ENCODE peak calls at places on chromosome 15, in ten cellular contexts. One of them, this sample, is unnamed.

GRCh38 chr15:83290236-83290635 is 5.8 kb upstream of the BNC1 start:
- DNase-seq in frontal cortex: no peak
- DNase-seq in stimulated activated naive CD4-positive, alpha-beta T cell treated with Interleukin-2 at 50 U/mL for 16 hours: no peak
- DNase-seq in GM23338: peak
- DNase-seq in upper lobe of right lung: no peak
- DNase-seq in amniotic epithelial cell: no peak
- DNase-seq in GM23248: no peak
- DNase-seq in fibroblast of pulmonary artery: no peak
- DNase-seq in PC-9: no peak
- DNase-seq in neuronal stem cell: no peak
- DNase-seq in this sample: no peak

GRCh38 chr15:42094512-42094963 is at the start of gene PLA2G4D:
- DNase-seq in PC-9: peak
- DNase-seq in stimulated activated naive CD4-positive, alpha-beta T cell treated with Interleukin-2 at 50 U/mL for 16 hours: no peak
- DNase-seq in fibroblast of pulmonary artery: no peak
- DNase-seq in GM23248: no peak
- DNase-seq in neuronal stem cell: no peak
- DNase-seq in frontal cortex: no peak
- DNase-seq in amniotic epithelial cell: no peak
- DNase-seq in GM23338: no peak
- DNase-seq in upper lobe of right lung: peak
- DNase-seq in this sample: no peak

GRCh38 chr15:77030928-77031375 is 36.0 kb downstream of the PSTPIP1 start:
- DNase-seq in frontal cortex: no peak
- DNase-seq in GM23338: no peak
- DNase-seq in PC-9: no peak
- DNase-seq in neuronal stem cell: no peak
- DNase-seq in fibroblast of pulmonary artery: no peak
- DNase-seq in stimulated activated naive CD4-positive, alpha-beta T cell treated with Interleukin-2 at 50 U/mL for 16 hours: no peak
- DNase-seq in GM23248: no peak
- DNase-seq in amniotic epithelial cell: no peak
- DNase-seq in upper lobe of right lung: peak
- DNase-seq in this sample: no peak

GRCh38 chr15:45099549-45100165 is 14.3 kb downstream of the DUOX2 start:
- DNase-seq in fibroblast of pulmonary artery: no peak
- DNase-seq in PC-9: no peak
- DNase-seq in GM23248: no peak
- DNase-seq in stimulated activated naive CD4-positive, alpha-beta T cell treated with Interleukin-2 at 50 U/mL for 16 hours: no peak
- DNase-seq in GM23338: no peak
- DNase-seq in amniotic epithelial cell: no peak
- DNase-seq in upper lobe of right lung: peak
- DNase-seq in neuronal stem cell: no peak
- DNase-seq in frontal cortex: no peak
- DNase-seq in this sample: no peak

GRCh38 chr15:88498991-88499390 is 31.5 kb downstream of the MRPS11 start:
- DNase-seq in GM23248: no peak
- DNase-seq in GM23338: no peak
- DNase-seq in fibroblast of pulmonary artery: no peak
- DNase-seq in stimulated activated naive CD4-positive, alpha-beta T cell treated with Interleukin-2 at 50 U/mL for 16 hours: no peak
- DNase-seq in PC-9: no peak
- DNase-seq in neuronal stem cell: no peak
- DNase-seq in upper lobe of right lung: no peak
- DNase-seq in amniotic epithelial cell: no peak
- DNase-seq in frontal cortex: no peak
- DNase-seq in this sample: no peak

GRCh38 chr15:82177291-82178010 is 85.1 kb downstream of the EFL1 start:
- DNase-seq in amniotic epithelial cell: peak
- DNase-seq in neuronal stem cell: no peak
- DNase-seq in PC-9: no peak
- DNase-seq in upper lobe of right lung: no peak
- DNase-seq in GM23248: peak
- DNase-seq in fibroblast of pulmonary artery: peak
- DNase-seq in frontal cortex: no peak
- DNase-seq in stimulated activated naive CD4-positive, alpha-beta T cell treated with Interleukin-2 at 50 U/mL for 16 hours: no peak
- DNase-seq in GM23338: no peak
- DNase-seq in this sample: peak

GRCh38 chr15:85414495-85414894 is 34.1 kb downstream of the AKAP13 start:
- DNase-seq in neuronal stem cell: no peak
- DNase-seq in amniotic epithelial cell: no peak
- DNase-seq in upper lobe of right lung: no peak
- DNase-seq in stimulated activated naive CD4-positive, alpha-beta T cell treated with Interleukin-2 at 50 U/mL for 16 hours: no peak
- DNase-seq in PC-9: no peak
- DNase-seq in GM23248: peak
- DNase-seq in fibroblast of pulmonary artery: peak
- DNase-seq in GM23338: no peak
- DNase-seq in frontal cortex: peak
- DNase-seq in this sample: peak

GRCh38 chr15:63109498-63110290 is 12.0 kb upstream of the LACTB start:
- DNase-seq in stimulated activated naive CD4-positive, alpha-beta T cell treated with Interleukin-2 at 50 U/mL for 16 hours: no peak
- DNase-seq in upper lobe of right lung: no peak
- DNase-seq in GM23248: no peak
- DNase-seq in PC-9: no peak
- DNase-seq in amniotic epithelial cell: peak
- DNase-seq in GM23338: no peak
- DNase-seq in frontal cortex: no peak
- DNase-seq in neuronal stem cell: no peak
- DNase-seq in fibroblast of pulmonary artery: no peak
- DNase-seq in this sample: peak

GRCh38 chr15:77419050-77419835 is 661 bp downstream of the PEAK1 start:
- DNase-seq in fibroblast of pulmonary artery: peak
- DNase-seq in stimulated activated naive CD4-positive, alpha-beta T cell treated with Interleukin-2 at 50 U/mL for 16 hours: peak
- DNase-seq in PC-9: no peak
- DNase-seq in upper lobe of right lung: peak
- DNase-seq in amniotic epithelial cell: peak
- DNase-seq in frontal cortex: peak
- DNase-seq in GM23248: peak
- DNase-seq in neuronal stem cell: peak
- DNase-seq in GM23338: peak
- DNase-seq in this sample: peak

GRCh38 chr15:77985031-77985930 is 92.2 kb downstream of the TBC1D2B start:
- DNase-seq in GM23248: no peak
- DNase-seq in frontal cortex: no peak
- DNase-seq in stimulated activated naive CD4-positive, alpha-beta T cell treated with Interleukin-2 at 50 U/mL for 16 hours: no peak
- DNase-seq in PC-9: no peak
- DNase-seq in upper lobe of right lung: peak
- DNase-seq in neuronal stem cell: no peak
- DNase-seq in fibroblast of pulmonary artery: no peak
- DNase-seq in GM23338: no peak
- DNase-seq in amniotic epithelial cell: no peak
- DNase-seq in this sample: no peak

GRCh38 chr15:85753791-85754452 is 40.8 kb downstream of the KLHL25 start:
- DNase-seq in fibroblast of pulmonary artery: no peak
- DNase-seq in stimulated activated naive CD4-positive, alpha-beta T cell treated with Interleukin-2 at 50 U/mL for 16 hours: no peak
- DNase-seq in amniotic epithelial cell: no peak
- DNase-seq in frontal cortex: no peak
- DNase-seq in GM23338: no peak
- DNase-seq in PC-9: no peak
- DNase-seq in neuronal stem cell: no peak
- DNase-seq in GM23248: no peak
- DNase-seq in upper lobe of right lung: peak
- DNase-seq in this sample: no peak

GRCh38 chr15:63909819-63910437 is 76.2 kb upstream of the HERC1 start:
- DNase-seq in GM23248: peak
- DNase-seq in stimulated activated naive CD4-positive, alpha-beta T cell treated with Interleukin-2 at 50 U/mL for 16 hours: no peak
- DNase-seq in neuronal stem cell: no peak
- DNase-seq in amniotic epithelial cell: peak
- DNase-seq in upper lobe of right lung: no peak
- DNase-seq in fibroblast of pulmonary artery: peak
- DNase-seq in PC-9: no peak
- DNase-seq in frontal cortex: no peak
- DNase-seq in GM23338: no peak
- DNase-seq in this sample: peak

GRCh38 chr15:75531041-75531450 is 48.1 kb downstream of the PTPN9 start:
- DNase-seq in fibroblast of pulmonary artery: peak
- DNase-seq in GM23248: peak
- DNase-seq in stimulated activated naive CD4-positive, alpha-beta T cell treated with Interleukin-2 at 50 U/mL for 16 hours: no peak
- DNase-seq in upper lobe of right lung: no peak
- DNase-seq in neuronal stem cell: no peak
- DNase-seq in PC-9: no peak
- DNase-seq in amniotic epithelial cell: no peak
- DNase-seq in GM23338: no peak
- DNase-seq in frontal cortex: no peak
- DNase-seq in this sample: peak

GRCh38 chr15:68590721-68591389 is 12.1 kb downstream of the CORO2B start:
- DNase-seq in fibroblast of pulmonary artery: no peak
- DNase-seq in GM23248: peak
- DNase-seq in amniotic epithelial cell: no peak
- DNase-seq in frontal cortex: no peak
- DNase-seq in PC-9: no peak
- DNase-seq in stimulated activated naive CD4-positive, alpha-beta T cell treated with Interleukin-2 at 50 U/mL for 16 hours: no peak
- DNase-seq in neuronal stem cell: no peak
- DNase-seq in GM23338: no peak
- DNase-seq in upper lobe of right lung: no peak
- DNase-seq in this sample: no peak

GRCh38 chr15:51677453-51677852 is 3.9 kb upstream of the SCG3 start:
- DNase-seq in PC-9: no peak
- DNase-seq in GM23248: no peak
- DNase-seq in frontal cortex: no peak
- DNase-seq in stimulated activated naive CD4-positive, alpha-beta T cell treated with Interleukin-2 at 50 U/mL for 16 hours: no peak
- DNase-seq in GM23338: no peak
- DNase-seq in upper lobe of right lung: no peak
- DNase-seq in fibroblast of pulmonary artery: no peak
- DNase-seq in neuronal stem cell: no peak
- DNase-seq in amniotic epithelial cell: no peak
- DNase-seq in this sample: no peak

GRCh38 chr15:84844964-84845363 is 27.8 kb downstream of the ALPK3 start:
- DNase-seq in GM23338: no peak
- DNase-seq in GM23248: no peak
- DNase-seq in neuronal stem cell: no peak
- DNase-seq in amniotic epithelial cell: no peak
- DNase-seq in frontal cortex: no peak
- DNase-seq in upper lobe of right lung: no peak
- DNase-seq in PC-9: peak
- DNase-seq in stimulated activated naive CD4-positive, alpha-beta T cell treated with Interleukin-2 at 50 U/mL for 16 hours: no peak
- DNase-seq in fibroblast of pulmonary artery: no peak
- DNase-seq in this sample: no peak

GRCh38 chr15:39585394-39585841 is 4.5 kb downstream of the THBS1 start:
- DNase-seq in upper lobe of right lung: no peak
- DNase-seq in fibroblast of pulmonary artery: peak
- DNase-seq in PC-9: no peak
- DNase-seq in GM23338: no peak
- DNase-seq in amniotic epithelial cell: no peak
- DNase-seq in frontal cortex: no peak
- DNase-seq in stimulated activated naive CD4-positive, alpha-beta T cell treated with Interleukin-2 at 50 U/mL for 16 hours: no peak
- DNase-seq in neuronal stem cell: no peak
- DNase-seq in GM23248: peak
- DNase-seq in this sample: no peak

GRCh38 chr15:26722621-26723160 is 50.2 kb downstream of the GABRB3 start:
- DNase-seq in stimulated activated naive CD4-positive, alpha-beta T cell treated with Interleukin-2 at 50 U/mL for 16 hours: no peak
- DNase-seq in upper lobe of right lung: no peak
- DNase-seq in GM23338: peak
- DNase-seq in frontal cortex: no peak
- DNase-seq in neuronal stem cell: no peak
- DNase-seq in PC-9: no peak
- DNase-seq in fibroblast of pulmonary artery: no peak
- DNase-seq in amniotic epithelial cell: no peak
- DNase-seq in GM23248: no peak
- DNase-seq in this sample: no peak

GRCh38 chr15:68921926-68922325 is 8.4 kb upstream of the SPESP1 start:
- DNase-seq in neuronal stem cell: no peak
- DNase-seq in amniotic epithelial cell: no peak
- DNase-seq in GM23248: peak
- DNase-seq in upper lobe of right lung: no peak
- DNase-seq in stimulated activated naive CD4-positive, alpha-beta T cell treated with Interleukin-2 at 50 U/mL for 16 hours: no peak
- DNase-seq in fibroblast of pulmonary artery: no peak
- DNase-seq in GM23338: no peak
- DNase-seq in frontal cortex: no peak
- DNase-seq in PC-9: no peak
- DNase-seq in this sample: peak

GRCh38 chr15:97036301-97036700 is 705.8 kb downstream of the NR2F2 start:
- DNase-seq in frontal cortex: no peak
- DNase-seq in fibroblast of pulmonary artery: no peak
- DNase-seq in GM23338: no peak
- DNase-seq in PC-9: no peak
- DNase-seq in stimulated activated naive CD4-positive, alpha-beta T cell treated with Interleukin-2 at 50 U/mL for 16 hours: no peak
- DNase-seq in amniotic epithelial cell: no peak
- DNase-seq in GM23248: no peak
- DNase-seq in upper lobe of right lung: no peak
- DNase-seq in neuronal stem cell: no peak
- DNase-seq in this sample: no peak

This sample was measured in cardiac fibroblast.